ENCODE peak calls at places on chromosomes 12 and 14, in six cellular contexts. One of them, this sample, is unnamed.

GRCh38 chr12:79688376-79689040 is 2.3 kb downstream of the PAWR start:
- DNase-seq in GM10248: peak; percentile 28
- DNase-seq in fibroblast of lung: no peak
- DNase-seq in fibroblast of pulmonary artery: no peak
- DNase-seq in breast epithelium: no peak
- DNase-seq in omental fat pad: no peak
- DNase-seq in this sample: no peak

GRCh38 chr12:47838286-47838931 is 18.7 kb upstream of the HDAC7 start:
- DNase-seq in breast epithelium: no peak
- DNase-seq in fibroblast of lung: peak; percentile 53
- DNase-seq in fibroblast of pulmonary artery: peak; percentile 57
- DNase-seq in omental fat pad: no peak
- DNase-seq in GM10248: no peak
- DNase-seq in this sample: no peak

GRCh38 chr12:9951026-9951652 is 19.0 kb upstream of the CLEC2A start:
- DNase-seq in omental fat pad: no peak
- DNase-seq in fibroblast of lung: no peak
- DNase-seq in breast epithelium: no peak
- DNase-seq in GM10248: no peak
- DNase-seq in fibroblast of pulmonary artery: no peak
- DNase-seq in this sample: no peak

GRCh38 chr12:56518570-56518969 is 3.0 kb upstream of the RBMS2 start:
- DNase-seq in breast epithelium: no peak
- DNase-seq in fibroblast of lung: no peak
- DNase-seq in omental fat pad: no peak
- DNase-seq in GM10248: no peak
- DNase-seq in fibroblast of pulmonary artery: peak; percentile 43
- DNase-seq in this sample: no peak

GRCh38 chr12:87871061-87871460 is 158.1 kb downstream of the C12orf50 start:
- DNase-seq in fibroblast of lung: peak; percentile 42
- DNase-seq in fibroblast of pulmonary artery: peak; percentile 31
- DNase-seq in omental fat pad: no peak
- DNase-seq in breast epithelium: no peak
- DNase-seq in GM10248: no peak
- DNase-seq in this sample: no peak

GRCh38 chr12:57517187-57517586 is 3.1 kb downstream of the DDIT3 start:
- DNase-seq in fibroblast of pulmonary artery: peak; percentile 53
- DNase-seq in fibroblast of lung: peak; percentile 66
- DNase-seq in GM10248: no peak
- DNase-seq in omental fat pad: no peak
- DNase-seq in breast epithelium: no peak
- DNase-seq in this sample: no peak

GRCh38 chr14:98136420-98136819 is 1135.6 kb downstream of the BCL11B start:
- DNase-seq in breast epithelium: no peak
- DNase-seq in fibroblast of pulmonary artery: no peak
- DNase-seq in omental fat pad: no peak
- DNase-seq in GM10248: no peak
- DNase-seq in fibroblast of lung: no peak
- DNase-seq in this sample: no peak

GRCh38 chr12:56087220-56087619 is 7.3 kb downstream of the ERBB3 start:
- DNase-seq in fibroblast of lung: no peak
- DNase-seq in fibroblast of pulmonary artery: no peak
- DNase-seq in breast epithelium: peak; percentile 91
- DNase-seq in omental fat pad: no peak
- DNase-seq in GM10248: no peak
- DNase-seq in this sample: no peak

GRCh38 chr14:91113829-91114078 is at the start of gene DGLUCY:
- DNase-seq in GM10248: peak; percentile 79
- DNase-seq in breast epithelium: no peak
- DNase-seq in fibroblast of pulmonary artery: peak; percentile 80
- DNase-seq in omental fat pad: peak; percentile 45
- DNase-seq in fibroblast of lung: peak; percentile 79
- DNase-seq in this sample: peak; percentile 94

GRCh38 chr12:1811281-1811947 is 9.0 kb upstream of the LRTM2 start:
- DNase-seq in GM10248: no peak
- DNase-seq in fibroblast of pulmonary artery: peak; percentile 55
- DNase-seq in fibroblast of lung: peak; percentile 48
- DNase-seq in omental fat pad: no peak
- DNase-seq in breast epithelium: no peak
- DNase-seq in this sample: no peak

GRCh38 chr12:62581288-62582064 is 114.8 kb downstream of the MON2 start:
- DNase-seq in fibroblast of lung: peak; percentile 79
- DNase-seq in breast epithelium: no peak
- DNase-seq in GM10248: peak; percentile 48
- DNase-seq in omental fat pad: no peak
- DNase-seq in fibroblast of pulmonary artery: peak; percentile 81
- DNase-seq in this sample: no peak

GRCh38 chr14:76355771-76356170 is 20.2 kb upstream of the ESRRB start:
- DNase-seq in fibroblast of pulmonary artery: no peak
- DNase-seq in omental fat pad: no peak
- DNase-seq in GM10248: no peak
- DNase-seq in breast epithelium: no peak
- DNase-seq in fibroblast of lung: no peak
- DNase-seq in this sample: no peak

GRCh38 chr12:57397441-57397840 is 33.4 kb downstream of the R3HDM2 start:
- DNase-seq in fibroblast of lung: no peak
- DNase-seq in fibroblast of pulmonary artery: no peak
- DNase-seq in omental fat pad: no peak
- DNase-seq in breast epithelium: no peak
- DNase-seq in GM10248: no peak
- DNase-seq in this sample: no peak

GRCh38 chr14:106691601-106692291 is 1165.4 kb downstream of the TMEM121 start:
- DNase-seq in fibroblast of lung: no peak
- DNase-seq in fibroblast of pulmonary artery: no peak
- DNase-seq in breast epithelium: no peak
- DNase-seq in omental fat pad: no peak
- DNase-seq in GM10248: peak; percentile 78
- DNase-seq in this sample: no peak
- TF ChIP-seq CTCF in fibroblast of lung: no peak
- TF ChIP-seq CTCF in fibroblast of pulmonary artery: no peak
- TF ChIP-seq CTCF in breast epithelium: no peak
- TF ChIP-seq CTCF in omental fat pad: no peak
- TF ChIP-seq CTCF in GM10248: peak; percentile 100
- TF ChIP-seq CTCF in this sample: peak; percentile 44

GRCh38 chr12:98646165-98646764 is 1.2 kb downstream of the APAF1 start:
- DNase-seq in fibroblast of pulmonary artery: peak; percentile 29
- DNase-seq in omental fat pad: no peak
- DNase-seq in GM10248: no peak
- DNase-seq in fibroblast of lung: peak; percentile 34
- DNase-seq in breast epithelium: no peak
- DNase-seq in this sample: no peak
- TF ChIP-seq CTCF in fibroblast of pulmonary artery: no peak
- TF ChIP-seq CTCF in omental fat pad: no peak
- TF ChIP-seq CTCF in GM10248: no peak
- TF ChIP-seq CTCF in fibroblast of lung: no peak
- TF ChIP-seq CTCF in breast epithelium: no peak
- TF ChIP-seq CTCF in this sample: peak; percentile 65

GRCh38 chr12:103840399-103840880 is 594 bp downstream of the NT5DC3 start:
- DNase-seq in omental fat pad: no peak
- DNase-seq in fibroblast of lung: no peak
- DNase-seq in GM10248: peak; percentile 46
- DNase-seq in fibroblast of pulmonary artery: no peak
- DNase-seq in breast epithelium: no peak
- DNase-seq in this sample: no peak

GRCh38 chr12:103839103-103839502 is 1.9 kb downstream of the NT5DC3 start:
- DNase-seq in fibroblast of pulmonary artery: no peak
- DNase-seq in GM10248: no peak
- DNase-seq in breast epithelium: no peak
- DNase-seq in omental fat pad: no peak
- DNase-seq in fibroblast of lung: peak; percentile 58
- DNase-seq in this sample: no peak

GRCh38 chr12:103841690-103842584 is 903 bp upstream of the NT5DC3 start:
- DNase-seq in GM10248: peak; percentile 48
- DNase-seq in breast epithelium: peak; percentile 94
- DNase-seq in fibroblast of pulmonary artery: no peak
- DNase-seq in fibroblast of lung: peak; percentile 46
- DNase-seq in omental fat pad: no peak
- DNase-seq in this sample: peak; percentile 96

GRCh38 chr12:103839893-103840292 is 1.1 kb downstream of the NT5DC3 start:
- DNase-seq in breast epithelium: no peak
- DNase-seq in GM10248: no peak
- DNase-seq in omental fat pad: no peak
- DNase-seq in fibroblast of pulmonary artery: no peak
- DNase-seq in fibroblast of lung: no peak
- DNase-seq in this sample: no peak

DNA sequence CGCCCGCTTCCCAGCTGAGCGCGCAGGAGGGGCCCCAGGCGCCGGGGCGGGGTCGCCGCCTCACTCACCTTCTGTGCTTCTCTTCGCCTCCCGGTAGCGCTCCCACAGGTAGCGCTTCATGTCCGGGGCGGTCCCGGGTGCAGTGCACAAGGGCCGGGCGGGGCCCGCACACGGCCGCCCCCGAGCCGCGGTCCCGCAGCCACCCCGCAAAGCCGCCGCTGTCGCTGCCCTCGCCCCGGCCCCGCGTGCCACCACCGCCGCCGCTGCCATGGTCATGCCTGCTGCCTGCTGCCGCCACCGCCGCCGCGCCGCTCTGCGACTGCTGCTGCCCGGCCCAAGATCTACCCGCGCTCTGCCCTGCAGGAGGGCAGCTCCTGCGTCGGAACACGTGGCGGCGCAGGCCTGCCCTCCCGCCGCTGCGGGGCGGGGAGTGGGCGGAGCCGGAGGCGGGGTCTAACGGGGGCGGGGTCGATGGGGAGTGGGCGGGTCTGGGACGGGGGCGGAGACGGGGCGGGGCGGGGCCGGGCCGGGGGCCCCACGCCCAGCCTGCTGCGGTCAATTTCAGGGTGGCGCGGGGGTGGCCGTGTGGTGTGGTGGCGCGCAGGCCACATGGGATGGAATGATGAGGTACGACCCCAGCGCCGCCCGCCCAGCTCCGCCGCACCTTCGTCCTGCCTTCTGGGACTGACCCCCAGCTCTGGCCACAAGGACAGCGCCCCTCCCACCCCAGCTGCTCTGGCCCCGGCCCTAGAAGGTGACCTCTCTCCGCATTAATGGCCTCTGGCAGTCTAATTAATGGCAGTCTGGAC is at the start of gene NT5DC3:
- DNase-seq in breast epithelium: peak; percentile 86
- DNase-seq in GM10248: peak; percentile 91
- DNase-seq in fibroblast of lung: peak; percentile 81
- DNase-seq in omental fat pad: peak; percentile 52
- DNase-seq in fibroblast of pulmonary artery: peak; percentile 82
- DNase-seq in this sample: no peak
- TF ChIP-seq CTCF in breast epithelium: no peak
- TF ChIP-seq CTCF in GM10248: no peak
- TF ChIP-seq CTCF in fibroblast of lung: no peak
- TF ChIP-seq CTCF in omental fat pad: no peak
- TF ChIP-seq CTCF in fibroblast of pulmonary artery: no peak
- TF ChIP-seq CTCF in this sample: peak; percentile 8

GRCh38 chr12:78181544-78182162 is 351.0 kb downstream of the NAV3 start:
- DNase-seq in omental fat pad: no peak
- DNase-seq in fibroblast of lung: peak; percentile 68
- DNase-seq in fibroblast of pulmonary artery: peak; percentile 69
- DNase-seq in GM10248: no peak
- DNase-seq in breast epithelium: no peak
- DNase-seq in this sample: no peak
- TF ChIP-seq CTCF in omental fat pad: no peak
- TF ChIP-seq CTCF in fibroblast of lung: peak; percentile 40
- TF ChIP-seq CTCF in fibroblast of pulmonary artery: peak; percentile 64
- TF ChIP-seq CTCF in GM10248: peak; percentile 23
- TF ChIP-seq CTCF in breast epithelium: no peak
- TF ChIP-seq CTCF in this sample: peak; percentile 82

DNA sequence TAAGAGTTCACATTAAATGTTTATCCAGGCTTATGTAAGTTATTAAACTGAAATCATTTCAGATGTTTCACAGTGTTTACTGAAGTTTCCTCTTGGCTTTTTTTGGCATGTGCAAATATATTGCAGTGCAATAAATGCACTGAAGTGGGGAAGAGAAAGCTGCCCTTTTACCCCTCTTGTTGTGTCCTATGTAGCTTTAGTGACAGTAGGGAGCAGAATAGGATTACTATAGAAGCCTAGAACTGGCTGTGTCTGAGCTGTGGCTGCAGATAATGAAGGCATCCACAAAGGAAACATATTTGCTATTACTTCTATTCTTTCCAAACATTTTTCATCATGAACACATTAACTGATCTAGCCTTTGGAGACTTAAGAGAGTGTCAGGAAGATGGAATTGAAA is 24.1 kb upstream of the CNTN1 start:
- DNase-seq in breast epithelium: no peak
- DNase-seq in GM10248: no peak
- DNase-seq in fibroblast of pulmonary artery: no peak
- DNase-seq in omental fat pad: no peak
- DNase-seq in fibroblast of lung: no peak
- DNase-seq in this sample: no peak
- TF ChIP-seq CTCF in breast epithelium: no peak
- TF ChIP-seq CTCF in GM10248: no peak
- TF ChIP-seq CTCF in fibroblast of pulmonary artery: no peak
- TF ChIP-seq CTCF in omental fat pad: no peak
- TF ChIP-seq CTCF in fibroblast of lung: no peak
- TF ChIP-seq CTCF in this sample: peak; percentile 44

GRCh38 chr14:99274346-99275221 is 2.6 kb upstream of the BCL11B start:
- DNase-seq in fibroblast of lung: peak; percentile 64
- DNase-seq in fibroblast of pulmonary artery: peak; percentile 80
- DNase-seq in omental fat pad: no peak
- DNase-seq in GM10248: peak; percentile 62
- DNase-seq in breast epithelium: peak; percentile 82
- DNase-seq in this sample: no peak
- TF ChIP-seq CTCF in fibroblast of lung: no peak
- TF ChIP-seq CTCF in fibroblast of pulmonary artery: peak; percentile 5
- TF ChIP-seq CTCF in omental fat pad: no peak
- TF ChIP-seq CTCF in GM10248: peak; percentile 24
- TF ChIP-seq CTCF in breast epithelium: no peak
- TF ChIP-seq CTCF in this sample: peak; percentile 75

GRCh38 chr12:24853094-24853493 is 95.8 kb downstream of the BCAT1 start:
- DNase-seq in GM10248: no peak
- DNase-seq in fibroblast of lung: no peak
- DNase-seq in omental fat pad: no peak
- DNase-seq in breast epithelium: no peak
- DNase-seq in fibroblast of pulmonary artery: no peak
- DNase-seq in this sample: no peak

GRCh38 chr12:24851816-24852337 is 97.0 kb downstream of the BCAT1 start:
- DNase-seq in fibroblast of pulmonary artery: no peak
- DNase-seq in GM10248: no peak
- DNase-seq in fibroblast of lung: no peak
- DNase-seq in breast epithelium: no peak
- DNase-seq in omental fat pad: no peak
- DNase-seq in this sample: no peak

GRCh38 chr12:24851341-24851740 is 97.6 kb downstream of the BCAT1 start:
- DNase-seq in GM10248: no peak
- DNase-seq in fibroblast of pulmonary artery: no peak
- DNase-seq in breast epithelium: no peak
- DNase-seq in omental fat pad: no peak
- DNase-seq in fibroblast of lung: no peak
- DNase-seq in this sample: no peak

GRCh38 chr12:24853588-24853987 is 95.3 kb downstream of the BCAT1 start:
- DNase-seq in GM10248: no peak
- DNase-seq in fibroblast of lung: peak; percentile 78
- DNase-seq in breast epithelium: no peak
- DNase-seq in omental fat pad: no peak
- DNase-seq in fibroblast of pulmonary artery: peak; percentile 59
- DNase-seq in this sample: no peak

GRCh38 chr12:24852420-24852819 is 96.5 kb downstream of the BCAT1 start:
- DNase-seq in GM10248: no peak
- DNase-seq in fibroblast of pulmonary artery: peak; percentile 23
- DNase-seq in fibroblast of lung: peak; percentile 29
- DNase-seq in omental fat pad: no peak
- DNase-seq in breast epithelium: no peak
- DNase-seq in this sample: no peak
- TF ChIP-seq CTCF in GM10248: peak; percentile 26
- TF ChIP-seq CTCF in fibroblast of pulmonary artery: peak; percentile 47
- TF ChIP-seq CTCF in fibroblast of lung: no peak
- TF ChIP-seq CTCF in omental fat pad: no peak
- TF ChIP-seq CTCF in breast epithelium: no peak
- TF ChIP-seq CTCF in this sample: peak; percentile 82

This sample was measured in chondrocyte.